ENCODE peak calls at places on chromosome 2, in eight cellular contexts. One of them, this sample, is unnamed.

GRCh38 chr2:47016172-47016913 is 100.7 kb upstream of the MCFD2 start:
- DNase-seq in MCF 10A: peak
- DNase-seq in RWPE2: no peak
- DNase-seq in B cell: no peak
- DNase-seq in GM10248: no peak
- DNase-seq in glutamatergic neuron: no peak
- DNase-seq in cardiac fibroblast: peak
- DNase-seq in cardiac muscle cell: peak
- DNase-seq in this sample: peak

GRCh38 chr2:195105581-195105980 is 551.4 kb upstream of the SLC39A10 start:
- DNase-seq in MCF 10A: no peak
- DNase-seq in GM10248: no peak
- DNase-seq in cardiac muscle cell: no peak
- DNase-seq in B cell: no peak
- DNase-seq in glutamatergic neuron: no peak
- DNase-seq in cardiac fibroblast: no peak
- DNase-seq in RWPE2: no peak
- DNase-seq in this sample: no peak

GRCh38 chr2:241776336-241777166 is at the start of gene GAL3ST2:
- DNase-seq in cardiac muscle cell: no peak
- DNase-seq in GM10248: no peak
- DNase-seq in glutamatergic neuron: no peak
- DNase-seq in cardiac fibroblast: no peak
- DNase-seq in MCF 10A: no peak
- DNase-seq in B cell: no peak
- DNase-seq in RWPE2: no peak
- DNase-seq in this sample: no peak

GRCh38 chr2:213086566-213086965 is 64.8 kb downstream of the IKZF2 start:
- DNase-seq in B cell: no peak
- DNase-seq in cardiac muscle cell: peak
- DNase-seq in cardiac fibroblast: peak
- DNase-seq in GM10248: no peak
- DNase-seq in glutamatergic neuron: no peak
- DNase-seq in MCF 10A: no peak
- DNase-seq in RWPE2: no peak
- DNase-seq in this sample: no peak

GRCh38 chr2:195612515-195613495 is 44.2 kb upstream of the SLC39A10 start:
- DNase-seq in glutamatergic neuron: no peak
- DNase-seq in cardiac fibroblast: peak
- DNase-seq in MCF 10A: peak
- DNase-seq in cardiac muscle cell: peak
- DNase-seq in RWPE2: no peak
- DNase-seq in GM10248: no peak
- DNase-seq in B cell: no peak
- DNase-seq in this sample: peak

GRCh38 chr2:132766573-132766972 is 96.6 kb upstream of the LYPD1 start:
- DNase-seq in cardiac muscle cell: no peak
- DNase-seq in MCF 10A: peak
- DNase-seq in B cell: no peak
- DNase-seq in GM10248: no peak
- DNase-seq in cardiac fibroblast: no peak
- DNase-seq in glutamatergic neuron: no peak
- DNase-seq in RWPE2: no peak
- DNase-seq in this sample: no peak

GRCh38 chr2:36516136-36516870 is 81.7 kb downstream of the FEZ2 start:
- DNase-seq in cardiac muscle cell: peak
- DNase-seq in glutamatergic neuron: no peak
- DNase-seq in GM10248: no peak
- DNase-seq in RWPE2: no peak
- DNase-seq in B cell: no peak
- DNase-seq in MCF 10A: no peak
- DNase-seq in cardiac fibroblast: peak
- DNase-seq in this sample: peak

GRCh38 chr2:9002637-9003365 is 683 bp downstream of the MBOAT2 start:
- DNase-seq in glutamatergic neuron: peak
- DNase-seq in GM10248: no peak
- DNase-seq in cardiac fibroblast: peak
- DNase-seq in B cell: peak
- DNase-seq in MCF 10A: peak
- DNase-seq in RWPE2: no peak
- DNase-seq in cardiac muscle cell: no peak
- DNase-seq in this sample: no peak

GRCh38 chr2:26770986-26771586 is 7.0 kb downstream of the SLC35F6 start:
- DNase-seq in cardiac fibroblast: peak
- DNase-seq in B cell: peak
- DNase-seq in RWPE2: peak
- DNase-seq in glutamatergic neuron: no peak
- DNase-seq in cardiac muscle cell: peak
- DNase-seq in GM10248: peak
- DNase-seq in MCF 10A: peak
- DNase-seq in this sample: peak

GRCh38 chr2:120132190-120132589 is 91.0 kb downstream of the TMEM185B start:
- DNase-seq in RWPE2: no peak
- DNase-seq in GM10248: no peak
- DNase-seq in cardiac muscle cell: peak
- DNase-seq in B cell: no peak
- DNase-seq in cardiac fibroblast: peak
- DNase-seq in glutamatergic neuron: no peak
- DNase-seq in MCF 10A: no peak
- DNase-seq in this sample: no peak

GRCh38 chr2:113316085-113316484 is 37.4 kb upstream of the PAX8 start:
- DNase-seq in B cell: no peak
- DNase-seq in cardiac muscle cell: no peak
- DNase-seq in RWPE2: no peak
- DNase-seq in MCF 10A: no peak
- DNase-seq in GM10248: no peak
- DNase-seq in glutamatergic neuron: no peak
- DNase-seq in cardiac fibroblast: no peak
- DNase-seq in this sample: no peak

GRCh38 chr2:85437488-85438290 is 19.2 kb downstream of the SH2D6 start:
- DNase-seq in cardiac fibroblast: peak
- DNase-seq in MCF 10A: peak
- DNase-seq in B cell: peak
- DNase-seq in cardiac muscle cell: peak
- DNase-seq in RWPE2: no peak
- DNase-seq in GM10248: peak
- DNase-seq in glutamatergic neuron: peak
- DNase-seq in this sample: peak

GRCh38 chr2:69147841-69148533 is 135.0 kb downstream of the ANTXR1 start:
- DNase-seq in glutamatergic neuron: no peak
- DNase-seq in B cell: no peak
- DNase-seq in cardiac muscle cell: no peak
- DNase-seq in MCF 10A: no peak
- DNase-seq in RWPE2: no peak
- DNase-seq in GM10248: no peak
- DNase-seq in cardiac fibroblast: no peak
- DNase-seq in this sample: no peak

GRCh38 chr2:147076634-147077033 is 768.2 kb upstream of the ACVR2A start:
- DNase-seq in MCF 10A: peak
- DNase-seq in cardiac muscle cell: peak
- DNase-seq in B cell: no peak
- DNase-seq in GM10248: no peak
- DNase-seq in RWPE2: no peak
- DNase-seq in cardiac fibroblast: peak
- DNase-seq in glutamatergic neuron: no peak
- DNase-seq in this sample: no peak

GRCh38 chr2:2868065-2868464 is 509.6 kb downstream of the EIPR1 start:
- DNase-seq in B cell: no peak
- DNase-seq in RWPE2: no peak
- DNase-seq in cardiac muscle cell: no peak
- DNase-seq in glutamatergic neuron: peak
- DNase-seq in GM10248: no peak
- DNase-seq in cardiac fibroblast: no peak
- DNase-seq in MCF 10A: no peak
- DNase-seq in this sample: no peak

GRCh38 chr2:53437371-53437770 is 330.2 kb upstream of the CHAC2 start:
- DNase-seq in glutamatergic neuron: no peak
- DNase-seq in RWPE2: no peak
- DNase-seq in B cell: no peak
- DNase-seq in cardiac fibroblast: no peak
- DNase-seq in MCF 10A: no peak
- DNase-seq in cardiac muscle cell: no peak
- DNase-seq in GM10248: no peak
- DNase-seq in this sample: peak

GRCh38 chr2:53438692-53439091 is 328.9 kb upstream of the CHAC2 start:
- DNase-seq in RWPE2: no peak
- DNase-seq in MCF 10A: no peak
- DNase-seq in GM10248: no peak
- DNase-seq in glutamatergic neuron: no peak
- DNase-seq in cardiac muscle cell: no peak
- DNase-seq in B cell: no peak
- DNase-seq in cardiac fibroblast: no peak
- DNase-seq in this sample: no peak

GRCh38 chr2:53445376-53446072 is 322.1 kb upstream of the CHAC2 start:
- DNase-seq in cardiac fibroblast: peak
- DNase-seq in glutamatergic neuron: no peak
- DNase-seq in B cell: no peak
- DNase-seq in GM10248: no peak
- DNase-seq in RWPE2: no peak
- DNase-seq in cardiac muscle cell: peak
- DNase-seq in MCF 10A: peak
- DNase-seq in this sample: peak

GRCh38 chr2:53438056-53438455 is 329.5 kb upstream of the CHAC2 start:
- DNase-seq in cardiac fibroblast: no peak
- DNase-seq in glutamatergic neuron: no peak
- DNase-seq in cardiac muscle cell: no peak
- DNase-seq in RWPE2: no peak
- DNase-seq in MCF 10A: no peak
- DNase-seq in B cell: no peak
- DNase-seq in GM10248: no peak
- DNase-seq in this sample: no peak

DNA sequence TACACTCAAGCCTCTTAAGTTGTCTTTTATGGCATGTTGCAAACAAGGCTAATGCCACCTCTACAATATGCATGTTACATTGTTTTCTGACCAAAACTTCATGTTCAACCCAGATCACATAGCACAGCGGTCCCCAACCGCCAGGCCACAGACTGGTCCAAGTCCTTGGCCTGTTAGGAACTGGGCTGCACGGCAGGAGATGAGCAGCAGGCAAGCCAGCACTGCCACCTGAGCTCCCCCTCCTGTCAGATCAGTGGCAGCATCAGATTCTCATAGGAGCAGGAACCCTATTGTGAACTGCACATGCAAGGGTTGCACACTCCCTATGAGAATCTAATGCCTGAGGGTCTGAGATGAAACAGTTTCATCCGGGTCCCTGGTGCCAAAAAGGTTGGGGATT is 324.8 kb upstream of the CHAC2 start:
- DNase-seq in GM10248: no peak
- DNase-seq in cardiac muscle cell: no peak
- DNase-seq in MCF 10A: peak
- DNase-seq in RWPE2: no peak
- DNase-seq in B cell: no peak
- DNase-seq in cardiac fibroblast: no peak
- DNase-seq in glutamatergic neuron: peak
- DNase-seq in this sample: no peak
- TF ChIP-seq CTCF in GM10248: no peak
- TF ChIP-seq CTCF in cardiac muscle cell: no peak
- TF ChIP-seq CTCF in MCF 10A: peak
- TF ChIP-seq CTCF in RWPE2: peak
- TF ChIP-seq CTCF in B cell: no peak
- TF ChIP-seq CTCF in cardiac fibroblast: no peak
- TF ChIP-seq CTCF in glutamatergic neuron: no peak
- TF ChIP-seq CTCF in this sample: peak

GRCh38 chr2:218093879-218094278 is 24.8 kb downstream of the RUFY4 start:
- DNase-seq in B cell: no peak
- DNase-seq in GM10248: no peak
- DNase-seq in RWPE2: no peak
- DNase-seq in glutamatergic neuron: no peak
- DNase-seq in cardiac fibroblast: no peak
- DNase-seq in cardiac muscle cell: no peak
- DNase-seq in MCF 10A: peak
- DNase-seq in this sample: no peak
- TF ChIP-seq CTCF in B cell: no peak
- TF ChIP-seq CTCF in GM10248: no peak
- TF ChIP-seq CTCF in RWPE2: no peak
- TF ChIP-seq CTCF in glutamatergic neuron: no peak
- TF ChIP-seq CTCF in cardiac fibroblast: no peak
- TF ChIP-seq CTCF in cardiac muscle cell: no peak
- TF ChIP-seq CTCF in MCF 10A: no peak
- TF ChIP-seq CTCF in this sample: peak

GRCh38 chr2:180653481-180653880 is 326.9 kb upstream of the UBE2E3 start:
- DNase-seq in GM10248: no peak
- DNase-seq in cardiac muscle cell: no peak
- DNase-seq in RWPE2: no peak
- DNase-seq in MCF 10A: no peak
- DNase-seq in cardiac fibroblast: no peak
- DNase-seq in glutamatergic neuron: no peak
- DNase-seq in B cell: no peak
- DNase-seq in this sample: no peak

GRCh38 chr2:180655393-180655792 is 325.0 kb upstream of the UBE2E3 start:
- DNase-seq in GM10248: no peak
- DNase-seq in cardiac fibroblast: no peak
- DNase-seq in MCF 10A: no peak
- DNase-seq in cardiac muscle cell: no peak
- DNase-seq in B cell: no peak
- DNase-seq in glutamatergic neuron: no peak
- DNase-seq in RWPE2: no peak
- DNase-seq in this sample: no peak

GRCh38 chr2:180656455-180656847 is 324.0 kb upstream of the UBE2E3 start:
- DNase-seq in MCF 10A: peak
- DNase-seq in GM10248: no peak
- DNase-seq in RWPE2: no peak
- DNase-seq in cardiac fibroblast: no peak
- DNase-seq in cardiac muscle cell: no peak
- DNase-seq in B cell: no peak
- DNase-seq in glutamatergic neuron: no peak
- DNase-seq in this sample: peak

GRCh38 chr2:180657054-180657453 is 323.4 kb upstream of the UBE2E3 start:
- DNase-seq in cardiac fibroblast: peak
- DNase-seq in cardiac muscle cell: peak
- DNase-seq in B cell: no peak
- DNase-seq in glutamatergic neuron: no peak
- DNase-seq in GM10248: no peak
- DNase-seq in MCF 10A: no peak
- DNase-seq in RWPE2: no peak
- DNase-seq in this sample: peak

GRCh38 chr2:180655842-180656454 is 324.5 kb upstream of the UBE2E3 start:
- DNase-seq in RWPE2: no peak
- DNase-seq in cardiac fibroblast: no peak
- DNase-seq in glutamatergic neuron: no peak
- DNase-seq in cardiac muscle cell: no peak
- DNase-seq in MCF 10A: no peak
- DNase-seq in GM10248: no peak
- DNase-seq in B cell: no peak
- DNase-seq in this sample: no peak
- TF ChIP-seq CTCF in RWPE2: no peak
- TF ChIP-seq CTCF in cardiac fibroblast: peak
- TF ChIP-seq CTCF in glutamatergic neuron: peak
- TF ChIP-seq CTCF in cardiac muscle cell: peak
- TF ChIP-seq CTCF in MCF 10A: no peak
- TF ChIP-seq CTCF in GM10248: no peak
- TF ChIP-seq CTCF in B cell: no peak
- TF ChIP-seq CTCF in this sample: peak

GRCh38 chr2:181570833-181571661 is 85.9 kb downstream of the CERKL start:
- DNase-seq in B cell: no peak
- DNase-seq in cardiac fibroblast: peak
- DNase-seq in glutamatergic neuron: no peak
- DNase-seq in RWPE2: no peak
- DNase-seq in GM10248: no peak
- DNase-seq in cardiac muscle cell: peak
- DNase-seq in MCF 10A: peak
- DNase-seq in this sample: no peak
- TF ChIP-seq CTCF in B cell: peak
- TF ChIP-seq CTCF in cardiac fibroblast: peak
- TF ChIP-seq CTCF in glutamatergic neuron: peak
- TF ChIP-seq CTCF in RWPE2: peak
- TF ChIP-seq CTCF in GM10248: peak
- TF ChIP-seq CTCF in cardiac muscle cell: peak
- TF ChIP-seq CTCF in MCF 10A: peak
- TF ChIP-seq CTCF in this sample: peak